ENCODE peak calls at places on chromosomes 7 and 10, in four cellular contexts. H, Z, C and S are unnamed samples.

GRCh38 chr7:1494447-1494846 is 9.7 kb downstream of the INTS1 start:
- DNase-seq in H (no peak), Z (no peak), C (no peak), S (no peak)

GRCh38 chr10:58701398-58702135 is 188.9 kb downstream of the BICC1 start:
- DNase-seq in H (no peak), Z (no peak), C (no peak), S (no peak)

GRCh38 chr10:114479307-114479706 is 75.0 kb upstream of the AFAP1L2 start:
- DNase-seq in H (peak; percentile 44), Z (no peak), C (no peak), S (peak; percentile 50)

GRCh38 chr10:67438605-67439258 is 257.3 kb downstream of the CTNNA3 start:
- DNase-seq in H (no peak), Z (no peak), C (no peak), S (no peak)

GRCh38 chr7:4878336-4879335 is 4.9 kb downstream of the RADIL start:
- DNase-seq in H (no peak), Z (no peak), C (no peak), S (no peak)

GRCh38 chr7:148856035-148856881 is 27.8 kb downstream of the EZH2 start:
- DNase-seq in H (peak; percentile 25), Z (no peak), C (peak; percentile 52), S (peak; percentile 29)

GRCh38 chr7:5425507-5426225 is 2.0 kb upstream of the TNRC18 start:
- DNase-seq in H (peak; percentile 70), Z (peak; percentile 84), C (peak; percentile 65), S (peak; percentile 67)

GRCh38 chr7:80439894-80440811 is 71.7 kb downstream of the GNAT3 start:
- DNase-seq in H (no peak), Z (no peak), C (no peak), S (no peak)

GRCh38 chr10:111725035-111725434 is 458.5 kb downstream of the GPAM start:
- DNase-seq in H (no peak), Z (no peak), C (no peak), S (no peak)

GRCh38 chr10:116783011-116783655 is 40.8 kb upstream of the HSPA12A start:
- DNase-seq in H (no peak), Z (no peak), C (no peak), S (no peak)

GRCh38 chr10:32073676-32074075 is 17.5 kb upstream of the KIF5B start:
- DNase-seq in H (no peak), Z (no peak), C (no peak), S (no peak)

GRCh38 chr7:100544949-100545635 is 6.1 kb downstream of the AGFG2 start:
- DNase-seq in H (no peak), Z (no peak), C (peak; percentile 35), S (no peak)

GRCh38 chr10:91596821-91597396 is 36.0 kb downstream of the PPP1R3C start:
- DNase-seq in H (no peak), Z (no peak), C (no peak), S (no peak)

GRCh38 chr7:20199015-20199737 is 18.0 kb downstream of the MACC1 start:
- DNase-seq in H (peak; percentile 54), Z (no peak), C (peak; percentile 34), S (no peak)

GRCh38 chr7:78023191-78023590 is 224.6 kb downstream of the PHTF2 start:
- DNase-seq in H (no peak), Z (no peak), C (no peak), S (no peak)

GRCh38 chr10:94481410-94481809 is 64.2 kb upstream of the HELLS start:
- DNase-seq in H (no peak), Z (no peak), C (no peak), S (no peak)

GRCh38 chr7:78265486-78265885 is 466.9 kb downstream of the PHTF2 start:
- DNase-seq in H (no peak), Z (no peak), C (no peak), S (no peak)

GRCh38 chr10:12405342-12406320 is 56.3 kb downstream of the CAMK1D start:
- DNase-seq in H (no peak), Z (no peak), C (no peak), S (no peak)

GRCh38 chr7:31056775-31057346 is 4.8 kb downstream of the ADCYAP1R1 start:
- DNase-seq in H (no peak), Z (no peak), C (no peak), S (no peak)

GRCh38 chr10:130459011-130459410 is 322.8 kb downstream of the GLRX3 start:
- DNase-seq in H (no peak), Z (no peak), C (no peak), S (no peak)

GRCh38 chr10:35262436-35262835 is 73.9 kb upstream of the CCNY start:
- DNase-seq in H (no peak), Z (no peak), C (no peak), S (no peak)

GRCh38 chr10:71255817-71256660 is 43.7 kb downstream of the UNC5B start:
- DNase-seq in H (peak; percentile 57), Z (no peak), C (peak; percentile 74), S (peak; percentile 64)

GRCh38 chr7:98215561-98216495 is 4.6 kb downstream of the BHLHA15 start:
- DNase-seq in H (no peak), Z (peak; percentile 67), C (peak; percentile 58), S (no peak)

GRCh38 chr7:133275008-133275407 is 22.1 kb downstream of the EXOC4 start:
- DNase-seq in H (no peak), Z (no peak), C (no peak), S (no peak)

GRCh38 chr10:113133497-113133896 is 183.4 kb downstream of the TCF7L2 start:
- DNase-seq in H (no peak), Z (no peak), C (no peak), S (no peak)

GRCh38 chr7:148153611-148154010 is 437.0 kb upstream of the C7orf33 start:
- DNase-seq in H (peak; percentile 19), Z (peak; percentile 80), C (peak; percentile 93), S (peak; percentile 74)

GRCh38 chr7:80659120-80660055 is 20.9 kb downstream of the CD36 start:
- DNase-seq in H (no peak), Z (no peak), C (no peak), S (no peak)

GRCh38 chr10:101858723-101859500 is 15.3 kb upstream of the KCNIP2 start:
- DNase-seq in H (no peak), Z (no peak), C (no peak), S (no peak)

GRCh38 chr10:116211682-116212081 is 61.3 kb downstream of the GFRA1 start:
- DNase-seq in H (no peak), Z (no peak), C (no peak), S (no peak)

GRCh38 chr10:69278446-69278963 is at the start of gene HK1:
- DNase-seq in H (peak; percentile 38), Z (no peak), C (no peak), S (no peak)

GRCh38 chr10:53115660-53116059 is 343.1 kb upstream of the MBL2 start:
- DNase-seq in H (no peak), Z (no peak), C (no peak), S (no peak)
- H3K4me3 ChIP-seq in H (no peak overlapping the region), Z (no peak overlapping the region), C (no peak overlapping the region), S (no peak overlapping the region)

DNA sequence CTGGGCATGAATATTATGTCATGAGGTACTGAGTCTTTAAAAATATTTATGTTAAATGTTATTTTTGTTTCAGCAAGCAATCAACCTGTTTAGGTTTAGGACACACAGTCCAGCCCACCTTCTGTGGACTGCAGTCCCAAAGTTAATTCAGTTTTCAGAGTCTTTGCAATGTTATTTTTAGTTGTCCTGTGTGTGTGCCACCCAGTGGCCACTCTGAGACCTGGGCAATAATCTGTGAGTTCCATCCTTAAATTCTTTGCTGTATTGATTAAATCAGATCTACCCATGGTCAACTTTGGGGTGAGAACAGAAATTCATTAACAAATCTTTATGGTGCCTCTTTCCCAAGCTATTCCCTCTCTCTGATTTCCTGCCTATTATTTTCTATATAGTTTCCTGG is 415.1 kb downstream of the CCSER2 start:
- DNase-seq in H (no peak), Z (no peak), C (no peak), S (no peak)
- TF ChIP-seq CTCF in H (no peak), Z (peak; percentile 17), C (no peak), S (peak; percentile 40)

GRCh38 chr7:6480323-6480660 is 32.5 kb upstream of the DAGLB start:
- DNase-seq in H (no peak), Z (no peak), C (no peak), S (no peak)

GRCh38 chr7:6479067-6479466 is 31.3 kb upstream of the DAGLB start:
- DNase-seq in H (no peak), Z (no peak), C (no peak), S (no peak)

GRCh38 chr7:6478186-6478585 is 30.4 kb upstream of the DAGLB start:
- DNase-seq in H (no peak), Z (no peak), C (no peak), S (no peak)

GRCh38 chr7:6475433-6476186 is 27.9 kb upstream of the DAGLB start:
- DNase-seq in H (no peak), Z (no peak), C (no peak), S (no peak)

DNA sequence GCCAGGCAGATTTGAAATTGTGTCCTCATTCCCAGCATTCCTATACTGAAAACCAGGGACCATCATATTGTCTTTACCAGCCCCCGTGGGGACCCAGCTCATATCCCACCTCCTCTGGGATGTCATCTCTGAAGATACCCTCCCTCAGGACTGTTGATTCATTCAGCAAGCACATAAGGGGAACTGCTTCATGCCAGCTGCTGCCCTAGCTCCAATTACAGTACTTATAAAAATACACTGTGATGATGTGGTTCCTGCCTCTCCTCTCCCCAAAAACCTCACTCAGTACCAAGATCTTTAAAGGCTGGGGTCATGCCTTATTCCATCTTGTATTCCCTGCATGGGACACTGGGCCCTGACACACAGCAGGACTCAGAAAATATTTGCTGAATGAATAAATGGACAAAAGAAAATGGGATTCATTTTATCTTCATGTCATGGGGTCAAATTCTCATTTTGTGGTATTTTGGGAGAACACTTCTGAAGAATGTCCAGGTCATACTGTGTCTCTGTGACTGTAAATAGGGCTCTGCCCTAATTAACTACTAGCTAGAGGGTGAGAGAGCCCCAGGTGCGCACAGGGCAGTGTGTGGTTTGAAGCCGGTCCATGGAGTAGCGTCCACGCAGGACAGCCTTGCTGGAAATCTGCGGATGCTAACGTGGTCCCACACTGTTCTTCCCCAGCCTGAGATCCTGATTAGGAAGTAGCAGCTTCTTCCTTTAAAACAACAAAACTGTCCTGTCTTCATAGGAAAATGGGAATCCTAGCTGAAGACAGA is 29.0 kb upstream of the DAGLB start:
- DNase-seq in H (no peak), Z (no peak), C (no peak), S (no peak)
- H3K4me1 ChIP-seq in H (peaks cover 35% of the 10 kb centered on the region), Z (peaks cover 15% of the 10 kb centered on the region), C (peaks cover 62% of the 10 kb centered on the region), S (peaks cover 51% of the 10 kb centered on the region)

DNA sequence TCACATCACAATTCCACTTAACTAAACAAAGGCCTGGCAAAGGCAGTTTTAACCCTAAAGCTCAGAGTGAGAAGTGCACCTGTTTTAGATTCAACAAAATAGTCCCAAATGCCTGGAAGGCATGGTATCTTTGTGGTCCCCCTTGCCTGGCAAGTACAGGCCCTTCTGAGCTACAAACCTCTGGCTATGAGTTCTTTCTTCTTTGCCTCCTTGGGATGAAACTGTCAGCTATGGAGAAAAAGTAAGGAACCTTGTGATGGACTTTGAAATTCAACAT is 244.4 kb upstream of the ETV1 start:
- DNase-seq in H (no peak), Z (no peak), C (no peak), S (no peak)
- H3K4me3 ChIP-seq in H (no peak overlapping the region), Z (no peak overlapping the region), C (no peak overlapping the region), S (no peak overlapping the region)